ENCODE peak calls at places on chromosomes 2 and 18, in four cellular contexts. C, A, Q and W are unnamed samples.

GRCh38 chr18:55665506-55665905 is 77.5 kb upstream of the TCF4 start:
- DNase-seq in C (no peak), A (no peak), Q (no peak), W (no peak)

GRCh38 chr2:23944527-23944926 is 4.3 kb downstream of the UBXN2A start:
- DNase-seq in C (no peak), A (no peak), Q (no peak), W (no peak)

GRCh38 chr2:88828397-88829137 is 137.1 kb downstream of the RPIA start:
- DNase-seq in C (no peak), A (no peak), Q (no peak), W (no peak)

GRCh38 chr2:151669585-151670081 is 64.6 kb downstream of the NEB start:
- DNase-seq in C (no peak), A (no peak), Q (no peak), W (no peak)

GRCh38 chr18:77133051-77133919 is 702 bp upstream of the MBP start:
- DNase-seq in C (peak; percentile 32), A (no peak), Q (no peak), W (no peak)

GRCh38 chr2:72140621-72140960 is 7.1 kb downstream of the CYP26B1 start:
- DNase-seq in C (no peak), A (no peak), Q (no peak), W (no peak)

GRCh38 chr2:28395334-28396061 is 2.8 kb downstream of the FOSL2 start:
- DNase-seq in C (peak; percentile 88), A (no peak), Q (no peak), W (no peak)

GRCh38 chr18:44599409-44599808 is 81.3 kb upstream of the SETBP1 start:
- DNase-seq in C (no peak), A (no peak), Q (no peak), W (no peak)

GRCh38 chr2:112217854-112218253 is 37.0 kb downstream of the ZC3H8 start:
- DNase-seq in C (no peak), A (no peak), Q (no peak), W (no peak)

GRCh38 chr2:100392715-100393114 is 24.8 kb downstream of the CHST10 start:
- DNase-seq in C (no peak), A (no peak), Q (no peak), W (no peak)

GRCh38 chr2:20207051-20207450 is 17.9 kb downstream of the SDC1 start:
- DNase-seq in C (no peak), A (no peak), Q (peak; percentile 53), W (peak; percentile 77)

GRCh38 chr2:106745468-106745867 is 140.5 kb downstream of the ST6GAL2 start:
- DNase-seq in C (no peak), A (no peak), Q (no peak), W (no peak)

GRCh38 chr18:79567481-79568147 is 112.0 kb upstream of the CTDP1 start:
- DNase-seq in C (no peak), A (no peak), Q (no peak), W (no peak)

GRCh38 chr18:31275722-31276463 is 42.1 kb upstream of the DSG1 start:
- DNase-seq in C (no peak), A (no peak), Q (no peak), W (no peak)

GRCh38 chr2:136008205-136008865 is 22.9 kb upstream of the DARS1 start:
- DNase-seq in C (peak; percentile 100), A (no peak), Q (no peak), W (no peak)

GRCh38 chr2:168120730-168121129 is 126.7 kb downstream of the STK39 start:
- DNase-seq in C (no peak), A (no peak), Q (no peak), W (no peak)

GRCh38 chr2:182077023-182077422 is 91.4 kb downstream of the PPP1R1C start:
- DNase-seq in C (no peak), A (no peak), Q (no peak), W (no peak)

GRCh38 chr18:7535436-7536190 is 31.5 kb upstream of the PTPRM start:
- DNase-seq in C (no peak), A (no peak), Q (no peak), W (no peak)

GRCh38 chr2:73823916-73824523 is 4.7 kb upstream of the STAMBP start:
- DNase-seq in C (peak; percentile 70), A (peak; percentile 58), Q (peak; percentile 49), W (no peak)

GRCh38 chr18:79850731-79851130 is 53.0 kb downstream of the KCNG2 start:
- DNase-seq in C (no peak), A (no peak), Q (no peak), W (no peak)

GRCh38 chr2:74567862-74568261 is 13.3 kb downstream of the DOK1 start:
- DNase-seq in C (no peak), A (no peak), Q (no peak), W (no peak)

GRCh38 chr18:35201502-35201901 is 39.3 kb upstream of the ZNF397 start:
- DNase-seq in C (no peak), A (no peak), Q (no peak), W (no peak)

GRCh38 chr2:168114619-168115018 is 132.8 kb downstream of the STK39 start:
- DNase-seq in C (no peak), A (no peak), Q (no peak), W (no peak)

GRCh38 chr18:41864216-41864615 is 90.8 kb upstream of the PIK3C3 start:
- DNase-seq in C (no peak), A (no peak), Q (no peak), W (no peak)

GRCh38 chr2:175166216-175166824 is 1.7 kb downstream of the ATF2 start:
- DNase-seq in C (no peak), A (no peak), Q (no peak), W (no peak)

GRCh38 chr2:84631047-84631446 is 114.7 kb downstream of the DNAH6 start:
- DNase-seq in C (no peak), A (peak; percentile 19), Q (no peak), W (peak; percentile 2)

GRCh38 chr2:86769838-86770237 is 20.9 kb downstream of the CD8A start:
- DNase-seq in C (no peak), A (no peak), Q (no peak), W (no peak)

GRCh38 chr2:159879061-159879604 is 81.1 kb upstream of the CD302 start:
- DNase-seq in C (no peak), A (no peak), Q (peak; percentile 77), W (no peak)

GRCh38 chr18:57898506-57899124 is 95.5 kb upstream of the ATP8B1 start:
- DNase-seq in C (peak; percentile 38), A (no peak), Q (no peak), W (no peak)

GRCh38 chr2:37621199-37621598 is 50.2 kb downstream of the CDC42EP3 start:
- DNase-seq in C (no peak), A (no peak), Q (no peak), W (no peak)

GRCh38 chr18:1914489-1914888 is 656.8 kb downstream of the METTL4 start:
- DNase-seq in C (no peak), A (no peak), Q (no peak), W (peak; percentile 3)

GRCh38 chr2:159807183-159808037 is 9.4 kb upstream of the CD302 start:
- DNase-seq in C (no peak), A (peak; percentile 70), Q (no peak), W (no peak)

GRCh38 chr2:234433201-234433600 is 63.7 kb downstream of the ARL4C start:
- DNase-seq in C (no peak), A (no peak), Q (no peak), W (no peak)

GRCh38 chr2:181741756-181742155 is 61.4 kb upstream of the NEUROD1 start:
- DNase-seq in C (no peak), A (no peak), Q (no peak), W (no peak)

GRCh38 chr2:138510319-138510718 is 8.7 kb downstream of the SPOPL start:
- DNase-seq in C (no peak), A (no peak), Q (no peak), W (no peak)

GRCh38 chr2:159873136-159873728 is 75.2 kb upstream of the CD302 start:
- DNase-seq in C (no peak), A (peak; percentile 19), Q (no peak), W (no peak)

GRCh38 chr18:10559566-10560456 is 34.0 kb downstream of the NAPG start:
- DNase-seq in C (no peak), A (no peak), Q (peak; percentile 25), W (peak; percentile 26)
- TF ChIP-seq POLR2AphosphoS5 in C (peak; percentile 38), A (no peak), Q (peak; percentile 51), W (peak; percentile 54)

GRCh38 chr2:157442136-157442535 is 1.8 kb downstream of the CYTIP start:
- DNase-seq in C (no peak), A (no peak), Q (no peak), W (no peak)
- TF ChIP-seq SPI1 in C (no peak), A (no peak), Q (no peak), W (no peak)

GRCh38 chr2:64283641-64284371 is 139.6 kb upstream of the PELI1 start:
- DNase-seq in C (no peak), A (no peak), Q (peak; percentile 53), W (no peak)
- TF ChIP-seq POLR2AphosphoS5 in C (no peak), A (no peak), Q (peak; percentile 35), W (no peak)

GRCh38 chr2:150207979-150208378 is 279.5 kb downstream of the RND3 start:
- DNase-seq in C (no peak), A (no peak), Q (no peak), W (no peak)

GRCh38 chr2:150214626-150215025 is 272.8 kb downstream of the RND3 start:
- DNase-seq in C (no peak), A (no peak), Q (no peak), W (no peak)

GRCh38 chr2:150209746-150210145 is 277.7 kb downstream of the RND3 start:
- DNase-seq in C (no peak), A (no peak), Q (no peak), W (no peak)

GRCh38 chr2:150211164-150211631 is 276.3 kb downstream of the RND3 start:
- DNase-seq in C (no peak), A (no peak), Q (no peak), W (no peak)

GRCh38 chr2:150212722-150213171 is 274.7 kb downstream of the RND3 start:
- DNase-seq in C (no peak), A (no peak), Q (no peak), W (no peak)
- TF ChIP-seq SPI1 in C (no peak), A (no peak), Q (no peak), W (no peak)

GRCh38 chr2:27245620-27246019 is 17.2 kb downstream of the SLC30A3 start:
- DNase-seq in C (no peak), A (no peak), Q (no peak), W (no peak)

GRCh38 chr2:27243391-27244130 is 19.3 kb downstream of the SLC30A3 start:
- DNase-seq in C (no peak), A (no peak), Q (no peak), W (no peak)

GRCh38 chr2:27247893-27248292 is 15.0 kb downstream of the SLC30A3 start:
- DNase-seq in C (no peak), A (no peak), Q (no peak), W (no peak)

GRCh38 chr2:27242614-27242951 is 20.3 kb downstream of the SLC30A3 start:
- DNase-seq in C (no peak), A (no peak), Q (no peak), W (no peak)

GRCh38 chr2:27245116-27245515 is 17.7 kb downstream of the SLC30A3 start:
- DNase-seq in C (no peak), A (no peak), Q (no peak), W (no peak)
- TF ChIP-seq POLR2AphosphoS5 in C (peak; percentile 60), A (no peak), Q (no peak), W (peak; percentile 1)

DNA sequence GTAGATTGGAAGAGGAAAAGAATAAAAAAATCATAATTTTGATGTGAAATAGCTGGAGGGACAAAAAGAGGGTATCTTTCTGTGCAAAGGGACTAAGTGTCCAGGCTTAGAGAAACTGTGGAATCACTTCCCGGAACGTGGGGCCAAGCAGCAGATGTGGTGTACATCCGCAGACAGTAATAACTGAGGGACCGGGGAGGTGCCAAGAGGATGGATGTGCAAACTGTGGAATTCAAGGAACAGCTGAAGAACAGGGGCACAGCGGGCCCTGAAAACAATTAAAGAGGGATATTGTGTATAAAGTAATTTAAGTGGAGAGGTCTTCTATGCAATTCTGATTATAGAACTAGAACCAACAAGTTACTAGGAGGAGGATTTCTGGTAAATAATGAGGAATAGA is 236.5 kb downstream of the ACKR3 start:
- DNase-seq in C (no peak), A (no peak), Q (no peak), W (no peak)
- TF ChIP-seq SPI1 in C (no peak), A (no peak), Q (no peak), W (no peak)